ENCODE peak calls at places on chromosomes 12 and 14, in four cellular contexts. D, V, A and T are unnamed samples.

GRCh38 chr12:115132145-115132544 is 448.2 kb upstream of the TBX3 start:
- DNase-seq in D (no peak), V (no peak), A (peak; percentile 78), T (no peak)

GRCh38 chr12:105357162-105357691 is 26.7 kb downstream of the C12orf75 start:
- DNase-seq in D (no peak), V (no peak), A (no peak), T (no peak)

GRCh38 chr12:24752763-24753462 is 196.0 kb downstream of the BCAT1 start:
- DNase-seq in D (no peak), V (no peak), A (no peak), T (no peak)

GRCh38 chr12:115943310-115943629 is 334.2 kb downstream of the MED13L start:
- DNase-seq in D (no peak), V (no peak), A (no peak), T (no peak)

GRCh38 chr14:91573894-91574837 is 64.1 kb upstream of the PPP4R3A start:
- DNase-seq in D (peak; percentile 14), V (peak; percentile 72), A (peak; percentile 48), T (no peak)

GRCh38 chr12:62787023-62787422 is 147.9 kb downstream of the PPM1H start:
- DNase-seq in D (no peak), V (no peak), A (no peak), T (no peak)

GRCh38 chr14:24368215-24368561 is 204 bp downstream of the NFATC4 start:
- DNase-seq in D (no peak), V (no peak), A (no peak), T (no peak)

GRCh38 chr12:27048822-27049752 is 26.7 kb downstream of the MED21 start:
- DNase-seq in D (no peak), V (no peak), A (peak; percentile 90), T (peak; percentile 25)

GRCh38 chr14:75022655-75023054 is 19.9 kb downstream of the EIF2B2 start:
- DNase-seq in D (no peak), V (no peak), A (no peak), T (no peak)

GRCh38 chr12:17459214-17459613 is 630.8 kb downstream of the RERGL start:
- DNase-seq in D (no peak), V (no peak), A (no peak), T (no peak)